ENCODE peak calls at places on chromosomes 5 and 9, in eight cellular contexts. E is CD8-positive, alpha-beta memory T cell; L is mesenchymal stem cell; Z is GM12878; Y is mammary epithelial cell; G is adrenal gland; H is neuronal stem cell; W is cardiac muscle cell. Q is an unnamed sample.

GRCh38 chr5:133968057-133968993 is at the start of gene C5orf15:
- DNase-seq in G (peak), W (peak), E (peak), Z (peak), H (peak), Y (peak), L (peak), Q (peak)

GRCh38 chr9:84238652-84239051 is 101.9 kb downstream of the SLC28A3 start:
- DNase-seq in Z (no peak), L (no peak), G (no peak), Y (peak), H (no peak), E (no peak), W (peak), Q (no peak)

GRCh38 chr5:87765009-87765408 is 352.3 kb upstream of the CCNH start:
- DNase-seq in Z (no peak), W (no peak), L (no peak), Y (no peak), E (no peak), H (no peak), G (no peak), Q (no peak)

GRCh38 chr5:16057277-16057676 is 122.3 kb downstream of the MARCHF11 start:
- DNase-seq in Z (no peak), G (no peak), H (no peak), Y (peak), W (no peak), L (no peak), E (no peak), Q (peak)

GRCh38 chr5:65334077-65334476 is 147.6 kb downstream of the ADAMTS6 start:
- DNase-seq in Y (peak), E (no peak), L (no peak), Z (no peak), W (no peak), H (no peak), G (no peak), Q (peak)

GRCh38 chr9:137744632-137745183 is 125.9 kb downstream of the EHMT1 start:
- DNase-seq in E (no peak), W (no peak), H (no peak), Z (peak), L (no peak), G (no peak), Y (no peak), Q (no peak)

GRCh38 chr5:158976035-158976434 is 123.7 kb downstream of the EBF1 start:
- DNase-seq in Z (no peak), G (no peak), Y (peak), E (no peak), H (no peak), L (peak), W (peak), Q (peak)

GRCh38 chr9:6788175-6789016 is 30.6 kb downstream of the KDM4C start:
- DNase-seq in E (no peak), L (peak), G (no peak), Y (peak), Z (no peak), W (peak), H (no peak), Q (peak)

GRCh38 chr5:111655169-111655924 is 101.6 kb downstream of the NREP start:
- DNase-seq in E (no peak), G (no peak), L (peak), Y (peak), W (peak), Z (no peak), H (no peak), Q (peak)

GRCh38 chr9:7536310-7536939 is 263.2 kb downstream of the DMAC1 start:
- DNase-seq in G (peak), Y (peak), L (peak), H (peak), W (peak), E (no peak), Z (no peak), Q (no peak)

GRCh38 chr5:172531704-172532026 is 77.3 kb upstream of the SH3PXD2B start:
- DNase-seq in H (no peak), W (no peak), Z (no peak), G (no peak), L (no peak), Y (no peak), E (no peak), Q (no peak)

GRCh38 chr5:172533058-172533398 is 78.7 kb upstream of the SH3PXD2B start:
- DNase-seq in H (no peak), Y (no peak), W (no peak), G (no peak), E (no peak), L (no peak), Z (no peak), Q (no peak)

GRCh38 chr5:172530835-172531703 is 76.7 kb upstream of the SH3PXD2B start:
- DNase-seq in E (no peak), Z (peak), G (no peak), H (no peak), L (no peak), W (no peak), Y (no peak), Q (no peak)

GRCh38 chr5:172533399-172534228 is 79.3 kb upstream of the SH3PXD2B start:
- DNase-seq in W (no peak), H (no peak), E (no peak), G (no peak), L (no peak), Z (no peak), Y (peak), Q (peak)

GRCh38 chr5:172534229-172535169 is 80.2 kb upstream of the SH3PXD2B start:
- DNase-seq in Z (no peak), Y (peak), W (no peak), E (no peak), L (peak), G (no peak), H (no peak), Q (peak)
- H3K27ac ChIP-seq in Z (no peak), Y (no peak), W (no peak), E (no peak), L (no peak), G (no peak), H (no peak), Q (peak)

DNA sequence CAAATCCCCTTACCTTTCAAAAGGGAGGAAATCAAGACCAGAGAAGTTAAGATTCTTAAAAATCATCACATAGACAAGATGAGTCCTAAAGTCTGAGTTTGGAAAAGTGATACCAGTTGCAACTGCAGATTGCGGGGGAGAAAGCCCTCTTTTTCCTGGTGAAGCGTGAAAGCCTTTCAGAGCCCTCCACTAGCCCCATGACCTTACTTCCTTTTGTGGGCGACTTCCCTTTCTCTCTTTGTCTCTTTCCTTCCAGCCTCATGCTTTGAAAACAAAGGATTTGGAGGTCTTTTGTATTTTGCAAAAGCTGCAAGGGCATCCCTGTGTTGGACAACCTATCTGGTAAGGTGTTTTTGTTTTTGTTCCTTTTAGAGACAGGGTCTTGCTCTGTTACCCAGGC is 593.8 kb downstream of the CCDC171 start:
- DNase-seq in L (no peak), W (no peak), E (no peak), G (no peak), H (peak), Z (no peak), Y (no peak), Q (no peak)
- H3K27ac ChIP-seq in L (no peak), W (no peak), E (no peak), G (no peak), H (no peak), Z (no peak), Y (no peak), Q (no peak)

DNA sequence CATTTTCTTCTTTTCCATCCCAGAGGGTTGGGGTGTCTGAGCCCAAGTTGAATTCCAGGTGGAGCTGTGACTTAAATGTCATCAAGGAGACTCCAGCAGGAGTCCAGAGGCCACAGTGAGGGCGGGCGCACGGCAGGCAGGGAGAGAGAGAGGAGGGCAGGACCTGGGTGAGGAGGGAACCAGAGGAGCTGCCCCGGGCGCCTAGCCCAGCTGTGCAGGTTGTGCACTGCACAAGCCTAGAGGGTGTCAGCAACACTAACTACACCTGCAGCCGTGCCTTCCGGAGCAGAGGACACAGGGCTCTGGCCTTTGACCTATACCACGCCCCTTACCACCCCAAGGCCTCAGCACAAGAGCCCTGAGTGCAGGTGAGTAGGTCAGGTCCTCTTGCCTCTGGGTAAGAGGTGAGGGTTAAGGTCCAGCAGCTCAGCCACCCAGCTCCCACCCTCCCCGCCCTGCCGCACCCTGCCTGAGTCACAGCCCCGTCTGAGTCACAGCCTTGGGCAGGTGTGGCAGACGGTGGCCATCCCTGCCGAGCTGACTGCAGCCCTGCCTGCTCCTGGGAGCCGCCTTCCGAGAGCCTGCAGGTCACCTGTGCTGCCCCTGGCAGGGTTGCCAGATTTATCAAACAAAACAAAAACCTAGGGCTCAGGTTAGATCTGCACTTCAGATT is 6.4 kb upstream of the AGPAT2 start:
- DNase-seq in Y (peak), E (no peak), H (no peak), W (no peak), Z (no peak), G (peak), L (no peak), Q (peak)
- H3K27ac ChIP-seq in Y (peak), E (no peak), H (no peak), W (no peak), Z (no peak), G (no peak), L (no peak), Q (peak)

GRCh38 chr5:82096249-82096648 is 124.4 kb downstream of the ATG10 start:
- DNase-seq in L (no peak), Z (no peak), Y (no peak), E (no peak), W (no peak), H (no peak), G (no peak), Q (no peak)
- H3K27ac ChIP-seq in L (no peak), Z (no peak), Y (no peak), E (no peak), W (no peak), H (no peak), G (no peak), Q (no peak)

DNA sequence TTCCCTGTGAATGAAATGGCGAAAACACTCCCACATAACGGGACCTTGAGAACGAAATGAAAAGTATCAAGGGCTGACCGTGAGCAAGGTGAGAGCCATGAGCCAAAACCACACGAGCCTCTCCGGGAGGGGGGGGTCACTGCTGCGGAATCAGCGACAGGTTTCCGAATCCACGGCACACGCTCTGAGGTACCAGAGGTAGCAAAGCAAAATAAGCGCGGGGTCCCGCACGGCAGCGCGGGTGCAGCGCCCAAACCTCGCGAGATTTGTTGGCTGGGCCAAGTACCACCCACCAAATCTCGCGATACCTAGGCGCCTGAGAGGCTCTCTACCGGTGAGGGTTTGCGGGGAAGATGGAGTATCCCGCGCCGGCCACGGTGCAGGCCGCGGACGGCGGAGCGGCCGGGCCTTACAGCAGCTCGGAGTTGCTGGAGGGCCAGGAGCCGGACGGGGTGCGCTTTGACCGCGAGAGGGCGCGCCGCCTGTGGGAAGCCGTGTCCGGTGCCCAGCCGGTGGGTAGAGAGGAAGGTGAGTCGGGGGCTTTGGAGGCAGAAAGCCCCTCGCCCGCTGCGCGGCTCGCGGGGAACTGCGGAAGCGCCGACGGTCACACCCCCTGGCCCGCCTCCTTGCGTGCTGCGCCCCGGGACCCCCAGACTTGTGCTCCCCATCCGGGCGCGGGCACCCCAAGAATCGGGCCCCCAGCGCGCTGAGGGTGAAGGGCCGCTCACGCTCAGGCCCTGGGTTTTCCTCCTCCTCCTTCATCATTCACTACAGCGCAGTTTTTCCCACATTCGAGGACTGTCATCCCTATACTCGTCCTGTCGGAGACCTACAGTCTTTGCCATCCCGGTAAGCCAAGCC is at the start of gene ZNF346:
- DNase-seq in G (peak), H (peak), L (peak), Y (peak), E (peak), W (peak), Z (peak), Q (peak)
- H3K27ac ChIP-seq in G (peak), H (peak), L (no peak), Y (peak), E (peak), W (peak), Z (peak), Q (peak)

Q was measured in RWPE1.